ENCODE peak calls at places on chromosomes 5 and 9, in four cellular contexts. W is GM12878, U is HepG2, Z is K562. L is an unnamed sample.

GRCh38 chr9:101510344-101510940 is 23.2 kb upstream of the RNF20 start:
- DNase-seq in W (no peak), Z (no peak), U (no peak), L (no peak)

GRCh38 chr5:59833448-59833847 is 60.1 kb downstream of the PDE4D start:
- DNase-seq in W (no peak), U (no peak), Z (no peak), L (no peak)

GRCh38 chr9:19939890-19940289 is 151.1 kb upstream of the SLC24A2 start:
- DNase-seq in W (no peak), Z (no peak), U (no peak), L (no peak)

GRCh38 chr9:91836515-91836914 is 113.5 kb downstream of the ROR2 start:
- DNase-seq in W (no peak), Z (no peak), U (no peak), L (no peak)

GRCh38 chr9:96513622-96514021 is 63.7 kb downstream of the HABP4 start:
- DNase-seq in Z (no peak), W (no peak), U (no peak), L (no peak)

GRCh38 chr9:77769246-77769645 is 121.1 kb upstream of the GNA14 start:
- DNase-seq in U (no peak), W (no peak), Z (no peak), L (no peak)

GRCh38 chr9:134619983-134620612 is 21.5 kb upstream of the COL5A1 start:
- DNase-seq in W (no peak), U (no peak), Z (no peak), L (no peak)

GRCh38 chr5:16178745-16179372 is 732 bp downstream of the MARCHF11 start:
- DNase-seq in W (no peak), Z (peak), U (peak), L (peak)

GRCh38 chr9:7433508-7434292 is 365.9 kb downstream of the DMAC1 start:
- DNase-seq in W (no peak), U (no peak), Z (no peak), L (no peak)

GRCh38 chr5:133245191-133246052 is 193.6 kb downstream of the HSPA4 start:
- DNase-seq in W (no peak), Z (peak), U (peak), L (no peak)

GRCh38 chr5:1501372-1502045 is 22.3 kb downstream of the LPCAT1 start:
- DNase-seq in W (no peak), Z (no peak), U (no peak), L (no peak)

GRCh38 chr9:5630038-5630507 is 1.2 kb downstream of the RIC1 start:
- DNase-seq in W (no peak), Z (no peak), U (peak), L (peak)

GRCh38 chr5:138696501-138696900 is 56.7 kb upstream of the CTNNA1 start:
- DNase-seq in U (no peak), Z (no peak), W (no peak), L (no peak)

GRCh38 chr9:74696520-74696919 is 191.2 kb downstream of the TRPM6 start:
- DNase-seq in U (no peak), Z (no peak), W (no peak), L (no peak)

GRCh38 chr9:28179893-28180292 is 606.6 kb upstream of the C9orf72 start:
- DNase-seq in W (no peak), Z (no peak), U (no peak), L (peak)

GRCh38 chr5:91556-92263 is at the start of gene PLEKHG4B:
- DNase-seq in W (no peak), Z (no peak), U (no peak), L (peak)

GRCh38 chr5:126587551-126588390 is 7.2 kb downstream of the ALDH7A1 start:
- DNase-seq in U (no peak), Z (no peak), W (no peak), L (no peak)

GRCh38 chr9:97982191-97982718 is 886 bp upstream of the ANP32B start:
- DNase-seq in W (no peak), U (no peak), Z (peak), L (no peak)

GRCh38 chr9:32550046-32550608 is 2.0 kb upstream of the SMIM27 start:
- DNase-seq in U (no peak), Z (no peak), W (no peak), L (peak)

GRCh38 chr5:45093377-45093776 is 284.6 kb downstream of the MRPS30 start:
- DNase-seq in W (no peak), Z (no peak), U (no peak), L (no peak)

GRCh38 chr5:78920604-78921003 is 64.5 kb downstream of the ARSB start:
- DNase-seq in W (no peak), U (no peak), Z (peak), L (peak)

GRCh38 chr9:36842560-36843530 is 191.2 kb downstream of the PAX5 start:
- DNase-seq in W (no peak), Z (no peak), U (no peak), L (peak)

GRCh38 chr5:51414516-51414915 is 31.3 kb downstream of the ISL1 start:
- DNase-seq in Z (no peak), W (no peak), U (no peak), L (no peak)

GRCh38 chr5:173158366-173158765 is 14.0 kb downstream of the BNIP1 start:
- DNase-seq in U (no peak), Z (no peak), W (no peak), L (no peak)

GRCh38 chr9:121246821-121247511 is 21.0 kb upstream of the GSN start:
- DNase-seq in U (no peak), Z (no peak), W (no peak), L (no peak)

DNA sequence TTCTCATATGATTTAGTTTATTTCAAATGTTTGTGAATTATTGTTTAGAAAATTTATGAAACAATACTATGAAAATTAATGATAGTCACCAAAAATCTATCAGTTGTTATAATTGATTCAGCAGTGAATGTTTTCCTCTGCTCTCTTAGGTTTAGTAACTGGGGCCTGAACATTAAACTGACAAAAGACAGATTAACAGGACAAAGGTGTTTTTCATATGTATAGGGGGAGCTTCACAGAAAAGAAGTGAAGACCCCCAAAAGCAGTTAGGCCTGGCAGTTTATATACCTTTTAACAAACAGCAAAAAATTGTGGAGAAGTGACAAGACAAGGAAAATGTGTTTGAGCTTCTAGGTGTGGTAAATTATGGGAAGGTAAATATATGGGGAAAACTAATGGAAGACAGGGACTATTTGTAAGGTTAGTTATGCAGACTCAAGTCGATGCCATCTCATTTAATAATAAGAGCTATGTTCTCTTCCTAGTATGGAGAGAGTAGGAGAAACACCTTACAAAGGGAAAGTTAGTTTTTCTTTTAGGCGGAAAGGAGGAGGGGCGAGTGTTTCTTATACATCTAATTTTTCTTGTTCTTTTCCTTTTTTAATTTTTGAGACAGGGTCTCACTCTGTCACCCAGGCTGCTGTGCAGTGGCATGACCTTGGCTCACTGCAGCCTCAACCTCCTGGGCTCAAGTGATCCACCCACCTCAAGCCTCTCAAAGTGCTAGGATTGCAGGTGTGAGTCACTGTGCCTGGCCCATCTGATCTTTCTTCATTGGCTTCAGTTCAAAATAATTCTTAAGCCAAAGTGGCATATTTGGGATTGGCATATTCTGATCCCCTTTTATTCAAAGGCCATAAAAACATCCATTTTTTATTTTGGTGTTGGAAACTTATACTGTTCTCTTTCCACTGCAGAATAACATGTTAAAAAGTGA is 77.8 kb downstream of the C9orf153 start:
- DNase-seq in W (no peak), Z (no peak), U (no peak), L (no peak)
- TF ChIP-seq RFX5 in W (no peak), Z (no peak), U (no peak), L (no peak)

GRCh38 chr5:135386886-135387628 is 12.0 kb downstream of the MACROH2A1 start:
- DNase-seq in W (no peak), U (peak), Z (peak), L (no peak)

GRCh38 chr5:135387629-135387960 is 11.4 kb downstream of the MACROH2A1 start:
- DNase-seq in U (no peak), W (no peak), Z (peak), L (no peak)

GRCh38 chr5:135391123-135391868 is 7.7 kb downstream of the MACROH2A1 start:
- DNase-seq in W (no peak), Z (no peak), U (peak), L (no peak)

GRCh38 chr5:135386096-135386495 is 12.9 kb downstream of the MACROH2A1 start:
- DNase-seq in U (no peak), W (no peak), Z (no peak), L (no peak)

DNA sequence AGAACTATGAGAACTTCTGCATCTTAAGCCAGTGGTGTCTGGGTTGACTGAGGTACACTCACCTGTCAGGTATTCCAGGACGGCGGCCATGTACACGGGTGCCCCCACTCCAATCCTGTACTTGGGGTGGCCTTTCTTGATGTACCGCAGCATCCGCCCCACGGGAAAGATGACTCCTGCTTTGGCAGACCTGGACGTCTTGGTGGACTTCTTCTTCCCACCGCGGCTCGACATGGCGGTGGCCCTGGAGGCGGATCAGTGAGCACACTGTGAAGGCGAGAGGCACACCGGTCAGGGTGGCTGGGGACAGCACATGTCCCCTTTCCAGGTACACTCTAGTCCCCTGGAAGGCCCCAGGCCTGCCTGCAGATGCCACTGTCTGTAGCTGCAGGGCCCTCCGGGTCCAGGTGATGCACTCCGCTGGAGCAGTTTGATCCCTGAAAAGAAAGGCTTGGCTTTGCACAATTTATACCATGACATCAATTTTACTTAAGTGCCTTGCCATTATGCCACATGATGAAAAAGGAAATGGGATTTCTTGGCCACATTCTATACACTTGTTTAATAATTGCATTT is 10.1 kb downstream of the MACROH2A1 start:
- DNase-seq in U (no peak), W (no peak), Z (no peak), L (no peak)
- TF ChIP-seq NFIC in U (no peak), W (no peak), Z (no peak), L (no peak)

DNA sequence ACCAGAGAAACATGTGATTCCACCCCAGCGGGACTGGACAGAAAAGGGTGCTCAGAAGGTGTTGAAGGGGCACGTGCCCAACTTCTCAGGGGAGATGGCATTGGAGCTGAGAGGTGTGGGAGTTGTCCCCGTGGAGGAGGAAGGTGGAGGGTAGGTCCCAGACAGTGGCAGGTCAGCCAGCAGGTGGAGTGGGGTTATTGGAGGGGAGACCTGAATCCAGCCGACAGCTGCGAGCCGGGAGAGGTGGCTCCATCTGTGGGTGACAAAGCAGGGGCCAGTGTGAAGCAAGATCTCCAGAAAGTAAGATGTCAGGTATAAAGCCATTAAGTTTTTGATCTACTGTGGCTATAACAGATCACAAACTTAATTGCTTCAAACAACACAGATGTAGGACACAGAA is 75.1 kb downstream of the HRH2 start:
- DNase-seq in Z (no peak), W (no peak), U (no peak), L (no peak)
- TF ChIP-seq RFX5 in Z (no peak), W (no peak), U (no peak), L (no peak)

DNA sequence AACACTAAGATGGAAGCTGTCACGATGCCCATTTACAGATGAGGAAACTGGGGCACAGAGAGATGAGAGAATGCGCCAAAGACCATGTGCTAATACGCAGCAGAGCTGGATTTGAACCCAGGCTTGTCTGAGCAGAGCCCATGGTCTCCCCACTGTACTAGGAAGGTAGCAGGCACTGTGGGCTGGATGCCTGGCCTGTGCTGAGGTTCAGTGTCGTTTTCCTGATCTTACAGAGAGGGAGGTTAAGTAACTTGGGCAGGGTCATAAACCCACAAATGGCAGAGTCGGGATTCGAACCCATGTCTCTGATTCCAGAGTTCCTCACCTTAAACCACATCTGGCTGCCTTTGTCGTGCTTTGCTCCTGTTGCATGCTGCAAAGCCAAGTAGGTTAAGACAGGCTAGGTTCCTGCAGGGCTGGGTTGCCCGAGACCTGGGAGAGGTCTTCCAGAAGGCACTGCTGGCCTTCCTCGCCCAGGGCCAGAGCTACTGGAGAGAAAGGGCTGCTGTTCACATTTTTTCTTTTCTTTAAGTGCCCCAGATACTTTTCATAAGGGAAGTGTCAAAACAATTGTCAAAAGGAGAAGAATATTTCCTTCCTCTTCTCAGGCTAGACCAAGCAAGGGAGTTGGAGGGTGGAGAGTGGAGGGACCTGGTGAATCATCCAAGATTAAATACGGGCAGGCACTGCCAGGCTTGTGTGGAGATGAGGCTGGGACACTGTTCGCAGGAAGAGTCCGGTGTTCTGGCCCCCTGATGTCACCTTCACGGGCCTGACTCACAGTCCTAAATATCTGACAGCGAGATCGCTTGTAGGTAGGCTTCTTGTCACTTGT is 3.2 kb downstream of the NEK6 start:
- DNase-seq in U (peak), W (no peak), Z (no peak), L (no peak)
- TF ChIP-seq NFIC in U (no peak), W (no peak), Z (no peak), L (no peak)

GRCh38 chr9:126927419-126927818 is 12.8 kb downstream of the RALGPS1 start:
- DNase-seq in Z (no peak), W (no peak), U (no peak), L (no peak)
- TF ChIP-seq RFX5 in Z (no peak), W (no peak), U (no peak), L (no peak)